ENCODE peak calls at places on chromosomes 7 and 10, in seven cellular contexts. T is A673, O is midbrain, V is EL, N is MCF 10A, C is NCI-H1105, E is GM12891. J is an unnamed sample.
A peak's percentile ranks its signal among the peaks of the same experiment; 100 is the strongest.

GRCh38 chr10:66941491-66941890 is 15.7 kb downstream of the LRRTM3 start:
- DNase-seq in C (no peak), N (no peak), O (peak; percentile 78), T (no peak), V (no peak), E (no peak), J (no peak)

GRCh38 chr7:135785065-135785464 is 36.5 kb upstream of the FAM180A start:
- DNase-seq in E (no peak), O (no peak), C (no peak), N (no peak), V (no peak), T (no peak), J (no peak)

GRCh38 chr7:131620673-131621609 is 64.5 kb upstream of the PODXL start:
- DNase-seq in O (no peak), T (no peak), C (no peak), N (no peak), V (no peak), E (no peak), J (no peak)

GRCh38 chr10:99391346-99391745 is 39.1 kb downstream of the GOT1 start:
- DNase-seq in N (no peak), T (no peak), O (no peak), V (no peak), C (no peak), E (no peak), J (no peak)

GRCh38 chr10:121788717-121789116 is 139.1 kb downstream of the ATE1 start:
- DNase-seq in E (no peak), N (no peak), T (no peak), V (no peak), O (no peak), C (peak; percentile 19), J (no peak)

GRCh38 chr7:761101-761500 is 34.0 kb upstream of the PRKAR1B start:
- DNase-seq in T (no peak), V (no peak), N (no peak), O (no peak), C (no peak), E (no peak), J (no peak)

GRCh38 chr7:106793015-106793651 is 71.9 kb upstream of the PIK3CG start:
- DNase-seq in C (peak; percentile 11), O (no peak), V (peak; percentile 21), N (peak; percentile 54), T (peak; percentile 17), E (no peak), J (peak; percentile 48)

GRCh38 chr10:106402455-106402854 is 762.1 kb downstream of the SORCS1 start:
- DNase-seq in V (peak; percentile 55), N (no peak), O (no peak), C (no peak), T (no peak), E (no peak), J (no peak)

GRCh38 chr7:93115796-93116195 is 2.0 kb downstream of the SAMD9 start:
- DNase-seq in T (no peak), E (no peak), C (no peak), V (peak; percentile 74), N (peak; percentile 56), O (no peak), J (no peak)

GRCh38 chr7:82015751-82016150 is 245.9 kb upstream of the HGF start:
- DNase-seq in C (no peak), T (no peak), N (peak; percentile 11), E (no peak), O (no peak), V (no peak), J (no peak)

GRCh38 chr10:124231188-124232135 is 138.1 kb upstream of the CHST15 start:
- DNase-seq in E (no peak), N (no peak), C (no peak), T (peak; percentile 26), O (no peak), V (no peak), J (peak; percentile 39)

GRCh38 chr7:135490783-135491182 is 19.1 kb downstream of the CNOT4 start:
- DNase-seq in O (no peak), E (no peak), N (peak; percentile 72), V (peak; percentile 50), C (no peak), T (no peak), J (no peak)

GRCh38 chr10:113180401-113181154 is 230.5 kb downstream of the TCF7L2 start:
- DNase-seq in V (no peak), O (no peak), T (no peak), N (no peak), C (no peak), E (no peak), J (no peak)

GRCh38 chr7:8125680-8126444 is 136.1 kb downstream of the ICA1 start:
- DNase-seq in N (no peak), E (peak; percentile 40), O (no peak), C (no peak), T (no peak), V (no peak), J (peak; percentile 80)